ENCODE peak calls at places on chromosome 11, in five cellular contexts. U is fibroblast of lung, Y is mammary epithelial cell, S is neural progenitor cell, Z is PC-3. I is an unnamed sample.

GRCh38 chr11:5004429-5005274 is 10.0 kb downstream of the OR51L1 start:
- DNase-seq in S (peak; percentile 71), Z (peak; percentile 65), U (peak; percentile 41), Y (peak; percentile 63), I (peak; percentile 55)

GRCh38 chr11:6204708-6205107 is 649 bp upstream of the C11orf42 start:
- DNase-seq in U (no peak), Y (no peak), S (no peak), Z (no peak), I (no peak)

GRCh38 chr11:90223248-90223585 is 368 bp upstream of the CHORDC1 start:
- DNase-seq in S (no peak), Y (no peak), Z (no peak), U (no peak), I (no peak)

GRCh38 chr11:93986716-93987115 is 34.4 kb upstream of the HEPHL1 start:
- DNase-seq in S (no peak), Z (peak; percentile 91), Y (peak; percentile 77), U (peak; percentile 50), I (no peak)

GRCh38 chr11:27391336-27392015 is 28.5 kb upstream of the CCDC34 start:
- DNase-seq in Z (peak; percentile 37), U (peak; percentile 42), S (peak; percentile 57), Y (peak; percentile 30), I (no peak)

GRCh38 chr11:43261775-43262174 is 50.0 kb upstream of the API5 start:
- DNase-seq in U (no peak), Z (no peak), Y (no peak), S (no peak), I (no peak)

GRCh38 chr11:69365567-69365966 is 71.6 kb downstream of the MYEOV start:
- DNase-seq in Z (no peak), S (no peak), Y (no peak), U (no peak), I (no peak)

GRCh38 chr11:60169264-60169915 is 13.5 kb downstream of the MS4A6A start:
- DNase-seq in Z (peak; percentile 100), Y (peak; percentile 97), U (peak; percentile 11), S (peak; percentile 22), I (peak; percentile 100)

GRCh38 chr11:126165366-126166156 is 45.9 kb downstream of the RPUSD4 start:
- DNase-seq in S (no peak), Z (no peak), Y (no peak), U (no peak), I (no peak)

GRCh38 chr11:68370211-68371111 is 58.1 kb downstream of the LRP5 start:
- DNase-seq in U (peak; percentile 12), Z (no peak), Y (no peak), S (no peak), I (no peak)

GRCh38 chr11:19769820-19770219 is 57.2 kb downstream of the NAV2 start:
- DNase-seq in S (no peak), Y (peak; percentile 55), U (peak; percentile 71), Z (peak; percentile 46), I (no peak)

GRCh38 chr11:60870276-60870675 is 2.9 kb downstream of the ZP1 start:
- DNase-seq in S (peak; percentile 11), Y (no peak), U (no peak), Z (no peak), I (no peak)

GRCh38 chr11:105719073-105719846 is 109.4 kb downstream of the GRIA4 start:
- DNase-seq in Z (peak; percentile 99), U (peak; percentile 88), Y (peak; percentile 6), S (no peak), I (peak; percentile 42)

GRCh38 chr11:62340269-62340901 is 3.1 kb downstream of the ASRGL1 start:
- DNase-seq in Z (peak; percentile 74), S (peak; percentile 63), Y (peak; percentile 16), U (peak; percentile 36), I (peak; percentile 76)

GRCh38 chr11:6611092-6612007 is 666 bp downstream of the TAF10 start:
- DNase-seq in Y (peak; percentile 14), U (peak; percentile 44), S (peak; percentile 48), Z (no peak), I (peak; percentile 44)

GRCh38 chr11:127044535-127044934 is 44.0 kb upstream of the KIRREL3 start:
- DNase-seq in Y (no peak), U (no peak), Z (no peak), S (no peak), I (no peak)

GRCh38 chr11:111562692-111563389 is 22.3 kb downstream of the LAYN start:
- DNase-seq in Y (no peak), S (no peak), U (no peak), Z (no peak), I (no peak)

GRCh38 chr11:13880719-13881118 is 81.8 kb upstream of the SPON1 start:
- DNase-seq in S (no peak), U (no peak), Y (peak; percentile 28), Z (peak; percentile 64), I (no peak)

GRCh38 chr11:124170801-124171586 is 12.2 kb upstream of the OR10D3 start:
- DNase-seq in Z (peak; percentile 34), U (no peak), Y (no peak), S (no peak), I (no peak)

GRCh38 chr11:100851129-100851528 is 164.0 kb downstream of the ARHGAP42 start:
- DNase-seq in Y (peak; percentile 48), U (peak; percentile 63), Z (peak; percentile 95), S (no peak), I (no peak)

GRCh38 chr11:130979386-130979972 is 63.2 kb upstream of the SNX19 start:
- DNase-seq in S (peak; percentile 69), Y (peak; percentile 36), Z (peak; percentile 72), U (peak; percentile 34), I (peak; percentile 20)

GRCh38 chr11:5684627-5685362 is at the start of gene TRIM5:
- DNase-seq in Z (peak; percentile 95), Y (peak; percentile 93), U (peak; percentile 98), S (peak; percentile 82), I (peak; percentile 99)

GRCh38 chr11:87316491-87316890 is 278.8 kb downstream of the TMEM135 start:
- DNase-seq in Y (no peak), Z (no peak), U (no peak), S (no peak), I (no peak)

GRCh38 chr11:69002743-69003231 is 10.3 kb downstream of the MRGPRF start:
- DNase-seq in Y (no peak), U (no peak), S (no peak), Z (no peak), I (no peak)

GRCh38 chr11:128421577-128421976 is 165.8 kb downstream of the ETS1 start:
- DNase-seq in U (peak; percentile 88), S (peak; percentile 24), Z (no peak), Y (no peak), I (no peak)

DNA sequence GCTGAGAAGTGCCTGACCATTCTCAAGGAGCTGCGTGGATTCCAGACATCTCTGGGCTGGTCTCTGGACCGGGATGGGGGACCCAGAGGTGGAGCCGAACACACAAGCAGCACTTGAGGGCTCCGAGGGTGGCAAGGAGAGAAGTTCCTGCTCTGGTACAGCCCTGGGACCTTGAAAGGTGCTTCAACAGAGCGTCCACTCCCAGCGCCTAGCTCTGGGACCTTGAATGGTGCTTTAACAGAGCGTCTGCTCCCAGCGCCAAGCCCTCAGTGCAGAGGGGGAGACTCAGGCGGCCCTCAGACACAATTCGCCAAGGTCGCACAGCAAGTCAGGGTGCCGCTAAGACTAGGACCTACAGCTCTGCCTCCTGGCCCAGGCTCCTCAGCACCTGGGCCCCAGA is 10.6 kb upstream of the NPAS4 start:
- DNase-seq in U (no peak), Z (no peak), S (no peak), Y (no peak), I (no peak)
- H3K27me3 ChIP-seq in U (peaks cover 10% of the 10 kb centered on the region), Z (peaks cover 83% of the 10 kb centered on the region), S (peaks cover 16% of the 10 kb centered on the region), Y (no peaks in the 10 kb centered on the region), I (peaks cover 8% of the 10 kb centered on the region)

GRCh38 chr11:73875840-73876239 is 806 bp downstream of the COA4 start:
- DNase-seq in S (peak; percentile 51), U (no peak), Z (peak; percentile 14), Y (no peak), I (peak; percentile 17)

GRCh38 chr11:73878771-73879170 is 2.0 kb downstream of the PAAF1 start:
- DNase-seq in Z (no peak), Y (no peak), S (no peak), U (no peak), I (no peak)

GRCh38 chr11:73872746-73873412 is 3.8 kb downstream of the COA4 start:
- DNase-seq in Z (no peak), Y (no peak), U (no peak), S (no peak), I (no peak)

GRCh38 chr11:73875380-73875779 is 1.3 kb downstream of the COA4 start:
- DNase-seq in U (no peak), S (no peak), Z (no peak), Y (no peak), I (no peak)

DNA sequence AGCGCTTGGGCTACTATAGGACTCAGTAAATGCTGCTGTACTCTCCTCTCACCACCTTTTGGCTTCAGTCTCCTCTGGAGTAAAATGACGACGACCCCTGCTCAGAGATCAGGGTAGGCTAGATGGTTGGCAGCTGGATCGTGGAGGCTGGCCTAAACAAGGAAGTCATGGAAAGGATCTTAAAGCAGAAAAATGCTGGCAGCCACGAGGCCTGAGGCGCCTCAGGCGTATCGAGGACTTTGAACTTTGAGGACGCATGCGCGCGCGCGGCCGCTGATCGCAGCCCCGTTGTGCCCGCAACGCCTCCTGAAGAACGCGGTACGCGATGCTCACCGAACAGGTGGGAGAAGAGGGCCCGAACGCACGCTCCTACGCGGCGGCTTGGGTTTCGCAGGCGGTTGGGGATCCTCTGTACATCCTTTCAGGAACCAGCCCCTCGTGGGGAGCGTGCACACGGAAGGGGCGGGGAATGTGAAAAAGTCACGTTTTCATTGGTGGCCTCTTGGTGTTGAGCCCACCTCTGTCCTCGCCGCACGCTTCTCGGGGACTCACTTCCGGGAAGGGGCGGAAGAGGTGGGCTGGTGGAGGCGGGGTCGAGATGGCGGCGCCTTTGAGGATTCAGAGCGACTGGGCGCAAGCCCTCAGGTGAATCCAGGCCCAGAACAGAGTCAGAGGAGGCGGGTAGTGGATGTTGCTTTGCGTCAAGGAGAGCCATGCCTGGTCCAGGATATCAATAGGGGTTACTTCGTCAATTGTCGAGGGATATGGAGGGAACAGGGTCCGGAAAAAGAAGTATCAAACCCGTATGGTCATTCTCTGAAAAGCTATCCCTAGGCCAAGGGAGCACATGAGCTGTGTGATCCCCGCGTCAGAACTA is at the start of the genes COA4 and PAAF1:
- DNase-seq in Y (peak; percentile 98), Z (peak; percentile 99), U (peak; percentile 96), S (peak; percentile 98), I (peak; percentile 98)
- TF ChIP-seq CTCF in Y (no peak), Z (no peak), U (no peak), S (no peak), I (no peak)

DNA sequence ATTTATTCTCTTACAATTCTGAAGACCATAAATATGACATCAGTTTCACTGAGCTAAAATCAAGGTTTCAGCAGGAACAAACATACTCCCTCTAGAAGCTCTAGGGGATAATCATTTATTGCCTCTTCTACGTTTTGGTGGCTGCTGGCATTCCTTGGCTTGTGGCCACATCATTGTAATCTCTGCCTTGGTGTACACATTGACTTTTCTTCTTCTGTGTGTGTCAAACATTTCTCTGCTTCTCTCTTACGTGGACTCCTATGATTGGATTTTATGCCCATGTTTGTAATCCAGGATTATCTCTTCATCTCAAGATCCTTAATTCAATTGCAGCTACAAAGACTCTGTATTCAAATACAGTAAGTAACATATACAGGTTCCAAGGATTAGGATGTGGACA is 30.4 kb upstream of the MMP20 start:
- DNase-seq in Y (no peak), Z (no peak), S (no peak), U (no peak), I (no peak)
- H3K4me2 ChIP-seq in Y (no peak overlapping the region), Z (no peak overlapping the region), S (no peak overlapping the region), U (no peak overlapping the region), I (no peak overlapping the region)

DNA sequence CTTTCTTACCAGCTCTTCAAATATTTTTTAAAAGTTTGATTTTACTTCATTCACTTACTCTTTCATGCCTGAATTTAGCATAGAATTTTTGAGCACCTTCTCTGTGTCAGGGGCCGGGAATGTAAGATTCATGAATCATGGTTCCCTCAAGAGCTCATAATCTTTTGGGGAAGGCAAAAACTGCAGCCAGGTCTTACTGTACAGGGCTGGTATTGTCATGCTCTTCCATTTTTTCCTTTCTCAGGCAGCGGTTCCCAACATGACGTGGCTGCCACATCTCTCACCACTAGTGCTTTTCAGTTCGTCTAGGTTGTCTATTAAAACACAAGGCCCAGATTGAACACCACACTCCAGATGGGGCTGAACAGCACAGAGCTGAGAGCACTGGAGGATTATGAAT is 143.1 kb upstream of the TBCEL start:
- DNase-seq in Y (no peak), U (peak; percentile 53), Z (no peak), S (no peak), I (no peak)
- H3K27me3 ChIP-seq in Y (peaks cover 3% of the 10 kb centered on the region), U (no peaks in the 10 kb centered on the region), Z (peaks cover 66% of the 10 kb centered on the region), S (no peaks in the 10 kb centered on the region), I (no peaks in the 10 kb centered on the region)

I was measured in endothelial cell of umbilical vein.